ENCODE peak calls at places on chromosomes 1 and 21, in six cellular contexts. L, C, I, A, F and K are unnamed samples. For H3K79me2, the result is how much of the 10 kb centered on the place peaks cover.

GRCh38 chr1:156160744-156161181 is 7.4 kb downstream of the SEMA4A start:
- DNase-seq in F (peak), C (peak), I (no peak), A (no peak), L (peak), K (peak)

GRCh38 chr1:156756355-156756754 is 4.9 kb upstream of the HDGF start:
- DNase-seq in L (no peak), F (no peak), C (no peak), A (no peak), I (no peak), K (no peak)

GRCh38 chr1:186681806-186682205 is 1.6 kb upstream of the PTGS2 start:
- DNase-seq in I (no peak), A (no peak), C (no peak), F (peak), L (no peak), K (no peak)

GRCh38 chr1:183506561-183506960 is 34.3 kb downstream of the SMG7 start:
- DNase-seq in A (no peak), I (no peak), F (peak), C (no peak), L (no peak), K (no peak)

GRCh38 chr21:41976611-41977010 is 22.8 kb upstream of the C2CD2 start:
- DNase-seq in A (no peak), F (no peak), C (no peak), L (no peak), I (no peak), K (no peak)

GRCh38 chr1:47682198-47682597 is 244.4 kb downstream of the FOXD2 start:
- DNase-seq in L (no peak), I (no peak), F (no peak), A (no peak), C (no peak), K (no peak)

GRCh38 chr1:203537806-203538464 is 44.0 kb downstream of the OPTC start:
- DNase-seq in A (no peak), I (peak), L (no peak), F (peak), C (no peak), K (no peak)

GRCh38 chr1:60035925-60036324 is 37.6 kb downstream of the C1orf87 start:
- DNase-seq in A (no peak), C (no peak), F (no peak), L (no peak), I (no peak), K (no peak)

GRCh38 chr1:200433586-200433985 is 23.8 kb upstream of the ZNF281 start:
- DNase-seq in L (no peak), I (no peak), A (no peak), C (no peak), F (no peak), K (no peak)

GRCh38 chr1:245933431-245934042 is 573.5 kb downstream of the SMYD3 start:
- DNase-seq in F (no peak), A (no peak), I (no peak), L (peak), C (no peak), K (no peak)

GRCh38 chr1:183983371-183984105 is 54.0 kb downstream of the COLGALT2 start:
- DNase-seq in L (no peak), A (no peak), F (no peak), I (no peak), C (no peak), K (no peak)

GRCh38 chr21:20802201-20802600 is 196.0 kb upstream of the NCAM2 start:
- DNase-seq in I (no peak), A (no peak), F (no peak), C (no peak), L (no peak), K (no peak)

GRCh38 chr1:43541141-43541540 is 10.5 kb downstream of the PTPRF start:
- DNase-seq in I (no peak), F (no peak), L (no peak), A (no peak), C (no peak), K (no peak)

DNA sequence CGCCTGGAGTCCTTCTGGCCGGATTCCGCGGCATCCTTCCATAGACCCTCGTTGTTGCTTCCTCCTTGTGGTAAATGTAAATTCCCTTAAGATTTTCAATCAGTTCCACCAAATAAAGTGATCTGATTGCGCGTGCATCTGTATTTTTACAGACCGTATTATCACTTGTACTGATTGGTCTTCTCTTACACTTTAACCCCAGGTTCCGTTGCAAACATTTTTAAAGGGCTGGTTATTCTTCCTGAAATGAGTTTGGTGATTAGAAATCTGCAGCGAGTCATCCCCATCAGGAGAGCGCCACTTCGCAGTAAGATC is 483 bp downstream of the YBEY start:
- DNase-seq in C (peak), A (no peak), L (no peak), F (no peak), I (no peak), K (no peak)
- H3K79me2 ChIP-seq in C (half or more), A (half or more), L (half or more), F (half or more), I (under half), K (under half)

GRCh38 chr1:81803423-81804103 is 2.8 kb downstream of the ADGRL2 start:
- DNase-seq in C (peak), I (no peak), A (no peak), F (peak), L (peak), K (no peak)
- TF ChIP-seq EZH2 in C (no peak), I (no peak), A (no peak), F (no peak), L (no peak), K (no peak)

GRCh38 chr1:42221952-42222606 is 57.5 kb upstream of the GUCA2A start:
- DNase-seq in F (peak), C (no peak), A (no peak), L (no peak), I (peak), K (no peak)
- TF ChIP-seq EZH2phosphoT487 in F (no peak), C (no peak), A (no peak), L (no peak), I (no peak), K (no peak)

GRCh38 chr1:167744901-167745300 is 23.1 kb downstream of the MPZL1 start:
- DNase-seq in L (peak), F (no peak), I (no peak), C (no peak), A (no peak), K (no peak)

GRCh38 chr1:167747988-167748387 is 26.2 kb downstream of the MPZL1 start:
- DNase-seq in C (no peak), L (no peak), A (no peak), F (no peak), I (no peak), K (no peak)

GRCh38 chr1:167746988-167747655 is 25.3 kb downstream of the MPZL1 start:
- DNase-seq in A (no peak), L (no peak), F (no peak), I (no peak), C (no peak), K (no peak)

GRCh38 chr1:167748901-167749300 is 27.1 kb downstream of the MPZL1 start:
- DNase-seq in I (no peak), F (peak), C (no peak), L (no peak), A (no peak), K (no peak)

GRCh38 chr1:167746013-167746672 is 24.4 kb downstream of the MPZL1 start:
- DNase-seq in L (no peak), A (no peak), C (no peak), I (no peak), F (no peak), K (no peak)
- H3K79me2 ChIP-seq in L (half or more), A (half or more), C (half or more), I (half or more), F (half or more), K (under half)

DNA sequence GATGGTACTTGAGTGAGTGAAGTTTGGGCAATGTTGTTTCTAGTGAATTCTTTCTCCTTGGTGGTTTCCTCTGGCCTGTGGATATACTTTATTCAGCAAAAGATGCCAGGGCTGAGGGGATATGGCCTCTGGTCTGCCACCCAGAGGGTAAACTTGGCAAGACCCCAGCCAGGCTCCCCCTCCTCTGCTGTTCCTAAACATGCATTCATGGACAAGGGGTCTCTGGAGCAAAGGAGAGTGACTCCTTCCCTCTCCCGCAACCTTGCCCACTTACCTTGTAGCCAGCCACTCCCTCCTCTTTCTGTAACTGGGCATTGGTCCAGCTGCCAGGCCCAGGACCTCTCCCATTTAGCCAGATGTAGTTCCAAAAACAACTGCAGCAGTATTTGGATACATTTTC is 43.8 kb downstream of the RUNX3 start:
- DNase-seq in C (no peak), A (no peak), I (no peak), F (no peak), L (no peak), K (no peak)
- TF ChIP-seq EZH2 in C (no peak), A (no peak), I (no peak), F (no peak), L (no peak), K (no peak)

GRCh38 chr1:40045182-40045581 is 4.7 kb downstream of the CAP1 start:
- DNase-seq in C (no peak), L (no peak), A (no peak), F (peak), I (no peak), K (no peak)
- TF ChIP-seq EZH2phosphoT487 in C (no peak), L (no peak), A (no peak), F (no peak), I (no peak), K (no peak)